ENCODE peak calls at places on chromosomes 4 and X, in seven cellular contexts. I, V, Q, D, Y, R and O are unnamed samples.

GRCh38 chrX:134658421-134658896 is at the start of gene PLAC1:
- DNase-seq in I (no peak), V (no peak), Q (no peak), D (peak; percentile 26), Y (no peak), R (no peak), O (no peak)

GRCh38 chr4:152581536-152582160 is 45.8 kb upstream of the FBXW7 start:
- DNase-seq in I (no peak), V (no peak), Q (no peak), D (no peak), Y (no peak), R (peak; percentile 50), O (no peak)

GRCh38 chr4:180150818-180151217 is 2092.4 kb upstream of the TENM3 start:
- DNase-seq in I (no peak), V (no peak), Q (no peak), D (no peak), Y (peak; percentile 13), R (peak; percentile 48), O (no peak)

GRCh38 chr4:55078987-55079386 is 46.4 kb downstream of the KDR start:
- DNase-seq in I (no peak), V (no peak), Q (no peak), D (no peak), Y (peak; percentile 97), R (no peak), O (no peak)

GRCh38 chr4:141565379-141566089 is 70.8 kb upstream of the IL15 start:
- DNase-seq in I (no peak), V (no peak), Q (no peak), D (no peak), Y (no peak), R (no peak), O (no peak)

GRCh38 chrX:103066606-103067005 is 2.6 kb upstream of the BEX1 start:
- DNase-seq in I (no peak), V (no peak), Q (no peak), D (no peak), Y (no peak), R (no peak), O (no peak)

GRCh38 chr4:66193487-66193886 is 523.2 kb upstream of the EPHA5 start:
- DNase-seq in I (no peak), V (no peak), Q (no peak), D (no peak), Y (no peak), R (no peak), O (no peak)

GRCh38 chr4:70858454-70858853 is 18.8 kb upstream of the GRSF1 start:
- DNase-seq in I (no peak), V (no peak), Q (no peak), D (no peak), Y (no peak), R (no peak), O (no peak)

GRCh38 chrX:47201545-47201944 is 7.9 kb downstream of the UBA1 start:
- DNase-seq in I (no peak), V (no peak), Q (no peak), D (no peak), Y (no peak), R (no peak), O (no peak)